ENCODE peak calls at places on chromosome 1, in six cellular contexts. E, D, H, Y, B and C are unnamed samples.

GRCh38 chr1:31739281-31739853 is 24.8 kb downstream of the ADGRB2 start:
- DNase-seq in E (no peak), D (peak; percentile 71), H (no peak), Y (peak; percentile 61), B (no peak), C (no peak)

GRCh38 chr1:200409203-200409760 is 554 bp downstream of the ZNF281 start:
- DNase-seq in E (no peak), D (no peak), H (no peak), Y (peak; percentile 57), B (peak; percentile 36), C (peak; percentile 62)

GRCh38 chr1:228794173-228794572 is 58.9 kb downstream of the RHOU start:
- DNase-seq in E (no peak), D (no peak), H (no peak), Y (no peak), B (no peak), C (no peak)

GRCh38 chr1:204545202-204545601 is 29.0 kb downstream of the MDM4 start:
- DNase-seq in E (no peak), D (no peak), H (no peak), Y (no peak), B (no peak), C (no peak)

GRCh38 chr1:17792421-17792820 is 37.3 kb downstream of the ACTL8 start:
- DNase-seq in E (no peak), D (no peak), H (no peak), Y (no peak), B (no peak), C (no peak)

GRCh38 chr1:36457691-36458090 is 6.5 kb downstream of the MRPS15 start:
- DNase-seq in E (no peak), D (no peak), H (no peak), Y (no peak), B (no peak), C (peak; percentile 51)

GRCh38 chr1:43509740-43510375 is 20.8 kb upstream of the PTPRF start:
- DNase-seq in E (no peak), D (no peak), H (no peak), Y (no peak), B (no peak), C (no peak)

GRCh38 chr1:15501208-15502032 is 22.6 kb downstream of the CASP9 start:
- DNase-seq in E (peak; percentile 79), D (peak; percentile 64), H (peak; percentile 24), Y (peak; percentile 75), B (no peak), C (peak; percentile 86)

GRCh38 chr1:166165661-166166399 is 971 bp downstream of the FAM78B start:
- DNase-seq in E (peak; percentile 9), D (no peak), H (no peak), Y (peak; percentile 25), B (no peak), C (peak; percentile 72)